ENCODE peak calls at places on chromosomes 2 and 18, in ten cellular contexts. P, A, K, C, R, G, O, U, Y and S are unnamed samples.

GRCh38 chr2:189411860-189412259 is 29.4 kb upstream of the WDR75 start:
- DNase-seq in U (no peak), Y (no peak), O (no peak), G (no peak), K (peak), C (peak), P (no peak), A (no peak), R (no peak), S (peak)

GRCh38 chr2:57616157-57616556 is 430.4 kb upstream of the VRK2 start:
- DNase-seq in G (no peak), A (no peak), Y (no peak), C (no peak), O (no peak), P (no peak), K (no peak), U (no peak), R (no peak), S (no peak)

GRCh38 chr2:29694741-29695140 is 226.6 kb downstream of the ALK start:
- DNase-seq in Y (no peak), P (no peak), G (no peak), U (no peak), K (no peak), A (no peak), C (no peak), R (no peak), O (no peak), S (no peak)

GRCh38 chr2:62109554-62109953 is 86.4 kb upstream of the B3GNT2 start:
- DNase-seq in U (no peak), R (no peak), G (no peak), C (no peak), Y (no peak), P (no peak), O (no peak), K (no peak), A (no peak), S (no peak)

GRCh38 chr2:54503828-54504227 is 47.7 kb downstream of the SPTBN1 start:
- DNase-seq in R (no peak), Y (no peak), K (no peak), O (no peak), P (no peak), U (no peak), C (no peak), G (no peak), A (no peak), S (no peak)

GRCh38 chr18:7626922-7627440 is 59.9 kb downstream of the PTPRM start:
- DNase-seq in G (no peak), K (no peak), C (peak), A (no peak), U (no peak), O (no peak), P (peak), Y (no peak), R (no peak), S (peak)

GRCh38 chr2:134431837-134432437 is 178.1 kb downstream of the MGAT5 start:
- DNase-seq in R (no peak), G (no peak), Y (no peak), U (no peak), C (peak), A (no peak), P (peak), O (no peak), K (peak), S (peak)

GRCh38 chr2:111117666-111118454 is 2.9 kb upstream of the BCL2L11 start:
- DNase-seq in R (peak), U (peak), C (peak), G (peak), A (peak), O (peak), K (peak), P (peak), Y (peak), S (peak)

GRCh38 chr2:165634855-165635254 is 159.2 kb downstream of the GALNT3 start:
- DNase-seq in U (peak), Y (no peak), R (peak), P (no peak), A (no peak), O (no peak), K (peak), G (peak), C (no peak), S (peak)

GRCh38 chr2:179268277-179268935 is 3.8 kb upstream of the SESTD1 start:
- DNase-seq in U (no peak), R (no peak), G (no peak), Y (no peak), P (peak), O (no peak), A (peak), C (peak), K (peak), S (no peak)

GRCh38 chr2:216768908-216769401 is 73.6 kb upstream of the IGFBP5 start:
- DNase-seq in C (no peak), O (peak), P (no peak), G (no peak), K (no peak), A (no peak), R (no peak), U (no peak), Y (no peak), S (no peak)

GRCh38 chr2:216761119-216761518 is 65.8 kb upstream of the IGFBP5 start:
- DNase-seq in Y (no peak), P (no peak), G (no peak), U (no peak), O (no peak), A (no peak), K (no peak), C (no peak), R (no peak), S (no peak)

GRCh38 chr2:216770050-216770449 is 74.7 kb upstream of the IGFBP5 start:
- DNase-seq in Y (no peak), P (no peak), U (no peak), R (no peak), O (no peak), G (no peak), C (no peak), A (no peak), K (no peak), S (no peak)

GRCh38 chr2:216761809-216762208 is 66.5 kb upstream of the IGFBP5 start:
- DNase-seq in Y (no peak), R (no peak), P (no peak), C (no peak), G (no peak), O (no peak), A (no peak), U (no peak), K (no peak), S (no peak)

GRCh38 chr2:216765810-216766259 is 70.5 kb upstream of the IGFBP5 start:
- DNase-seq in P (no peak), O (no peak), C (no peak), U (peak), R (peak), A (no peak), Y (peak), K (no peak), G (peak), S (no peak)
- H3K4me3 ChIP-seq in P (no peak), O (no peak), C (no peak), U (no peak), R (no peak), A (no peak), Y (no peak), K (no peak), G (no peak), S (no peak)

DNA sequence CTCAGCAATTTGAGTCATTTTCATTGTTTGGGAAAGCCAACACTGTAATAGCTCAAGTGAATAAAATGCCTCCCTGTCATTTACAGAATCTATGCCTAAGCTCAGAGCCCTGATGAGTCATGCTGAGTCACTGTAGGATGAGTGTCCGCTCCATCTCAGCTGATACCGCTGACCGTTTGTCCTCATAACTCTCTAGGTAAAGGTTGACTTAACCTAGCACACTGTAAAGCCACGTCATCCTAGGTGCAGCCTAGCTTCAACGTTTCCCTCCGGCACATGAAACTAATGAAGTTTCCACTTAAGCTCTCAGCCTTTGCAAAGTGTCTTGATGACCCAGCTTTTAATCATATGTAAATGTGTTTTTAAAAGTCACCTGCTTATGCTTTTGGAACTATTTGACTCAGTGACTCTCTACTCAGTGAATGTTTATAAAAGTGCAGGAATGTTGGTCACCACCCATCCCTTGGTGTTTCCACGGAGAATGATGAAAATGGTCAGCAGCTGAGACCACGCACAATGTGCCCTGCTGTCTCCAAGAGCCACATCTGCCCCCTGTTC is 154.0 kb downstream of the PMAIP1 start:
- DNase-seq in P (peak), Y (no peak), K (peak), R (no peak), O (no peak), U (no peak), C (peak), G (no peak), A (no peak), S (peak)
- H3K4me3 ChIP-seq in P (no peak), Y (no peak), K (no peak), R (no peak), O (no peak), U (no peak), C (no peak), G (no peak), A (no peak), S (no peak)

GRCh38 chr2:238850096-238850495 is 2.2 kb downstream of the TWIST2 start:
- DNase-seq in U (no peak), K (no peak), A (no peak), C (no peak), Y (no peak), O (no peak), P (no peak), R (no peak), G (no peak), S (no peak)
- H3K4me3 ChIP-seq in U (no peak), K (no peak), A (peak), C (peak), Y (peak), O (no peak), P (no peak), R (peak), G (no peak), S (peak)

DNA sequence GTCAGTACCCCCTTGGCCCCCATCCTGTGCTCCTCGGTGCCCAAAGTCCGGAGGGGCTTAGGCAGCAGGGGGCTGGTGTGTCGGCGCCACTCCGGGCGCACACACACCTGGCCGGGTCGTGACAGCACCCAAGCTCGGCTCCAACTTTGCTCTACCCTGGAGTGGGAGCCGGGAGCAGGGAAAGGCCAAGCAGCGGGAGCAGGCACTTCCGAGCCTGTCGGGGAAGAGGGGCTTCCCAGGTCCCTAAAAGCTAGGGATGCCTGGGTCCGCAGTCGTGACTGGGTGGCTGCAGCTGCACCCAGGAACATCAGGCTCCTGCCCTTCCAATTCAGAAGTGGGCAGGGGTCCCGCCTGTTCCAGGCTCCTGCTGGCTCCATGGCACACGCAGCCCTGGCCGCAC is 48.4 kb downstream of the PAPOLG start:
- DNase-seq in P (no peak), R (no peak), O (no peak), C (no peak), A (no peak), G (no peak), K (no peak), Y (no peak), U (no peak), S (no peak)
- H3K4me3 ChIP-seq in P (no peak), R (no peak), O (no peak), C (no peak), A (no peak), G (no peak), K (no peak), Y (no peak), U (no peak), S (no peak)